ENCODE peak calls at places on chromosome 10, in four cellular contexts. G is HepG2, K is GM12878, C is H1. O is an unnamed sample.

GRCh38 chr10:21600804-21601512 is 66.9 kb downstream of the MLLT10 start:
- DNase-seq in K (no peak), C (no peak), G (peak), O (no peak)

GRCh38 chr10:3018247-3018646 is 49.1 kb upstream of the PFKP start:
- DNase-seq in C (no peak), G (no peak), K (no peak), O (no peak)

GRCh38 chr10:124903119-124903518 is 38.8 kb upstream of the ZRANB1 start:
- DNase-seq in G (no peak), C (no peak), K (no peak), O (no peak)

GRCh38 chr10:96299383-96299782 is 4.9 kb upstream of the DNTT start:
- DNase-seq in K (no peak), G (no peak), C (no peak), O (no peak)

GRCh38 chr10:70403483-70404035 is 386 bp upstream of the EIF4EBP2 start:
- DNase-seq in C (no peak), G (no peak), K (no peak), O (no peak)

GRCh38 chr10:90352288-90352687 is 505.6 kb downstream of the HTR7 start:
- DNase-seq in C (peak), K (no peak), G (no peak), O (no peak)

GRCh38 chr10:122018951-122019413 is 30.0 kb downstream of the TACC2 start:
- DNase-seq in K (no peak), G (no peak), C (no peak), O (peak)

GRCh38 chr10:30219977-30220751 is 128.9 kb downstream of the MTPAP start:
- DNase-seq in C (no peak), K (no peak), G (peak), O (no peak)

GRCh38 chr10:49080071-49080470 is 35.3 kb downstream of the VSTM4 start:
- DNase-seq in K (no peak), C (no peak), G (no peak), O (no peak)

GRCh38 chr10:88461426-88461825 is 121.7 kb downstream of the RNLS start:
- DNase-seq in K (no peak), C (no peak), G (no peak), O (no peak)

GRCh38 chr10:82866424-82867020 is 991.5 kb downstream of the NRG3 start:
- DNase-seq in K (no peak), G (no peak), C (no peak), O (no peak)

GRCh38 chr10:62540389-62540788 is 166.2 kb downstream of the ZNF365 start:
- DNase-seq in K (no peak), C (no peak), G (no peak), O (no peak)

GRCh38 chr10:35872666-35873065 is 230.6 kb upstream of the FZD8 start:
- DNase-seq in C (no peak), G (no peak), K (no peak), O (no peak)

GRCh38 chr10:129953541-129954031 is 10.5 kb downstream of the EBF3 start:
- DNase-seq in K (no peak), G (no peak), C (no peak), O (no peak)

GRCh38 chr10:97800474-97800873 is 28.7 kb upstream of the SFRP5 start:
- DNase-seq in K (no peak), G (no peak), C (no peak), O (no peak)

GRCh38 chr10:45442251-45442650 is 68.2 kb downstream of the ALOX5 start:
- DNase-seq in G (no peak), K (no peak), C (no peak), O (no peak)

GRCh38 chr10:3248526-3249255 is 76.1 kb upstream of the PITRM1 start:
- DNase-seq in G (no peak), C (no peak), K (no peak), O (no peak)

GRCh38 chr10:100508691-100509150 is 10.9 kb downstream of the SEC31B start:
- DNase-seq in G (peak), C (no peak), K (no peak), O (peak)

GRCh38 chr10:122350893-122351292 is 23.6 kb upstream of the PLEKHA1 start:
- DNase-seq in C (no peak), K (no peak), G (no peak), O (no peak)

GRCh38 chr10:114990991-114991390 is 53.0 kb downstream of the TRUB1 start:
- DNase-seq in K (no peak), C (no peak), G (no peak), O (no peak)

GRCh38 chr10:53664620-53665019 is 892.0 kb upstream of the MBL2 start:
- DNase-seq in G (no peak), C (no peak), K (no peak), O (no peak)
- TF ChIP-seq SP1 in G (no peak), C (no peak), K (no peak), O (no peak)

GRCh38 chr10:133325761-133326463 is 10.8 kb downstream of the CALY start:
- DNase-seq in C (peak), G (no peak), K (no peak), O (no peak)

GRCh38 chr10:133325392-133325760 is 11.3 kb downstream of the CALY start:
- DNase-seq in G (no peak), C (no peak), K (no peak), O (no peak)

GRCh38 chr10:133326745-133327650 is 9.7 kb downstream of the CALY start:
- DNase-seq in K (no peak), G (no peak), C (no peak), O (no peak)

GRCh38 chr10:133324198-133324792 is 12.4 kb downstream of the CALY start:
- DNase-seq in G (peak), K (no peak), C (peak), O (peak)

DNA sequence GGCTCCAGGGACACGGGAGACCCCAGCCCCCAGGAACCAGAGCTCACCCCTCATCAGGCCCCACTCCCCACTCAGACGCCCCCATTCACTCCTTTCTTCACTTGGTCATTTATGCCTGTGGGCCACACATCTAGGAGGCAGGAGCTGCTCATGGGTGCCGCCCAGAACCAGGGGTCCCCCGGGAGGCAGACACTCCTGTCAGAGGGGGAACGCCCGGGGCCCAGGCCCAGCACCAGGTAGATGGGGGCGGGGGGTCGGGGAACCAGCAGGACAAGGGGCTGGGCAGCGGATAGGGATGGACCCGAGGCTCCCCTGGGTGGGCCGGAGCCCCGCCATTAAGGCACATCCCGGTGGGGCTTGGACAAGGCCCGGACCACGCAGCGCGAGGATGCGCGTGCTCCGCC is 11.8 kb downstream of the CALY start:
- DNase-seq in G (no peak), C (peak), K (no peak), O (no peak)
- TF ChIP-seq SUZ12 in G (no peak), C (no peak), K (no peak), O (no peak)

DNA sequence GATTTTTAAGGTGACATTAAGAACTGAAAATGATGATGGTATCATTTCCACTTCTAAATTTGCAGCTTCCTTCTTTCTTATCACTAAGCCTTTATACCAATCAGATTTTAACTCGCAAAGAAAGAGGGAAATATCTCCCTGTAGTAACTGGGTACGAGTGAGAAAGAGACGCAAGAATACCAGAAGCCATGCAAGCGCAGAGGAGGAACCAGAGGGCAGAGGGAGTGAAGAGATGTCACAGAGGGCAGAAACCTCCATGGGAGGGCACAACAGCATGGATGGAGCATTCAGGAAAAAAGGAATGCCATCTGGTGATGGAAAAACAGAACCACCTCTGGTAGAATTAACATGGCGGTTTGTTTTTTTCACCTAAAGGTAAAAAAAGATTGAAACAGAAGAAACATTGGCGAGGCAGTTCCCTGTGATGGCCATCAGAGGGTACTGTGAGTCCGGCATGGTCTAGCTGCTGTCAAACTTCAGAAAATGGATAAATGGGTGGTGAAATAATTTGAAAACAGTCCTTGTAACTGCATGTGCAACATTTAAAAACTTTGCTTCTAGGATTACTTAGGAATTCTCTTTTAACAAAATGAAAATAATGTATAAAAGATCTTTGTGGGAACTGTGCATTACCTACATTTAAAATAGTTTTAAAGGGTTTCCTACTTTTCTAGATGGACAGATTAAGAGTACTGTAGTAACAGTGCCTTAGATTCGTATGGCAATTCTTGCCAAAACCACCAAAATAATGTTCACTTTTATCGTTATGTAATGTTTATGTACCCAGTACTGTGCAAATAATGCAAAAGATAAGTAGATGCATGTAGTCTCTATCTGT is 91.8 kb downstream of the ARHGAP12 start:
- DNase-seq in K (no peak), C (no peak), G (peak), O (peak)
- TF ChIP-seq SP1 in K (no peak), C (no peak), G (no peak), O (no peak)

DNA sequence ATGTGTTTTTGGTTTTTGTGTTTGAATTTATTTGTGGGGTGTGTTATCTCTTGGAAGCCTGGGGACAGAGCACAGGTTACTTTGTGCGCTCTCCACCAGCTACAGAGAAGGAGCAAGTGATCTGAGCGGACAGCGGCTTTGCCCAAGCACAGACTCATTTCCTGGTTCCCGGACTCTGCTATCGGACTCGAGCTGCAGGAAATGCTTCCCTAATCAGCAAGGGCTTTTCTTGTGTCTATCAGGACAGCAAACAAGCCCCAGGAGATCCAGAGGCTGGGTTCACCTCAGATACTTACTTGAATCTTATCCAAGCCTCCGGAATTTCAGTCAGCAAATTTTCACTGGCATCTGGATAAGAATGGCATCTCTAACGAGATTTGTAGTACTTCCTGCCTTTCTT is 27.8 kb downstream of the MRC1 start:
- DNase-seq in K (no peak), G (peak), C (peak), O (peak)
- TF ChIP-seq SUZ12 in K (no peak), G (no peak), C (no peak), O (no peak)

DNA sequence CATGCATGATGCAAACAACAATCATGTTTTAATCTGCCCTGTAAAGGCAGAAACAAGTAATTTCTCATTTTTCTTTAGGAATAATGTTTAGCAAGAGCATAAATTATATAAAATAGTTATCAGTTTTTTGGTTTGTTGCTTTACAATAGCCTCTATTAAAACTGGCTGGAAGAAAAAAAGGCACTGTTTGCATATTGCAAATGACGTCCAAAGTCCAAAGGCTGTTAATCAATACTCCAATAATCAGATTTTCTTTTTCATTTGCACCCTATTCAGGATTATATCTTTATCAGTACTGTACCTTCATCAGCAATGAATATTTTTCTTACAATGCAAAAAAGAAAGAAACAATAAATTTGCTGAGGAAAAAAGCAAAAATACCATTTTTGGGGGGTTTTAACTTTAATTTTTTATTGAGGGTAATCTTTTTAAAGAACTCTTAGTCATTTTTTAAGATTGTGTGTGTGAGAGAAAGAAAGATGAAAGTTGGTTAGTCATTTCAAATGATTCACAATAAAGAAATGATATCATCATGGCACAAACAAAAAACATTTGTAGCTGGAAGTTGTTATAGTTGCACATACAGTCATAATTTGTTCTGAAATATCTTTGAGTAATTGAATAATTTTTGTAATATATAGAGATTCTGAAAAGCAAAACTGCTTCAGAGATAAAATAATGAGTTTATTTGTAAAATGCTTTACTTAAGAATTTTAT is 44.4 kb upstream of the AKR1C2 start:
- DNase-seq in G (no peak), K (no peak), C (no peak), O (no peak)
- TF ChIP-seq SP1 in G (no peak), K (no peak), C (no peak), O (no peak)

GRCh38 chr10:119942973-119943372 is 50.4 kb downstream of the SEC23IP start:
- DNase-seq in G (no peak), K (no peak), C (no peak), O (no peak)

GRCh38 chr10:119940487-119940886 is 48.0 kb downstream of the SEC23IP start:
- DNase-seq in K (no peak), G (no peak), C (no peak), O (no peak)
- TF ChIP-seq SUZ12 in K (no peak), G (no peak), C (no peak), O (no peak)

DNA sequence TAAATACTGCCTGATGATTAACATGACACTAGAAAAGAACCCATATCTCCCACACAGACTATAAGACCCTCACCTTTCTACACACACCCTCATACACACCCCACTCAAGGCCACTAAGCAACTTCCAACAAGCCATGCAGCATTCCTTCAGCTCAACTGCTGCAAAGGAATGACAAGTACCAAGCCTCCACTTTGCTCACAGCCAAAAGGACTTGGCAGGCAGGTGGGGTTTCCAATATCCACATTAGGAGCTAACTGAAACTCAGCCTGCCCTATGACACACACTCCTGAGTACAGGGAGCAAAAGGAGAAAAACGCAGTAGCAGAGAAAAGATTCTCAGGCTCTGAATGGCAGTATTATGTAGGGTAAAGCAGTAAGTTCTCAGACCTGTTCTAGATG is 13.4 kb downstream of the USP54 start:
- DNase-seq in C (no peak), G (no peak), K (no peak), O (no peak)
- TF ChIP-seq SP1 in C (no peak), G (no peak), K (no peak), O (no peak)

GRCh38 chr10:17445400-17445998 is 8.9 kb downstream of the ST8SIA6 start:
- DNase-seq in G (no peak), K (no peak), C (no peak), O (no peak)
- TF ChIP-seq SUZ12 in G (no peak), K (no peak), C (no peak), O (no peak)

GRCh38 chr10:1172256-1172975 is 116.2 kb downstream of the WDR37 start:
- DNase-seq in K (no peak), G (no peak), C (no peak), O (no peak)
- TF ChIP-seq SP1 in K (no peak), G (no peak), C (no peak), O (no peak)

DNA sequence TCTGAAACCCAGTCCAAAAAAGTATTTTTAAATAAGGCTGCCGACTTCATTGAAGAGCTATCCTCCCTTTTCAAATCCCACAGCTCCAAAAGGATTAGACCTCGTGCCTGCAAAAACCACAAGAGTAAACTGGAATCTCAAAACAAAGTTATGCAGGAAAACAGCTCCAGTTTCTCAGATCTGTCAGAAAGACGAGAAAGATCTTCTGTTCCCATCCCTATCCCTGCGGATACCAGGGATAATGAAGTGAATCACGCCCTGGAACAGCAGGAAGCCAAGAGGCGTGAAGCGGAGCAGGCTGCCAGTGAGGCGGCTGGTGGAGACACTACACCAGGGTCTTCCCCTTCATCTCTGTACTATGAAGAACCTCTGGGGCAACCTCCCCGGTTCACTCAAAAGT is 12.6 kb downstream of the MYPN start:
- DNase-seq in K (no peak), G (no peak), C (no peak), O (no peak)
- TF ChIP-seq SUZ12 in K (no peak), G (no peak), C (no peak), O (no peak)